ENCODE peak calls at places on chromosomes 4 and X, in five cellular contexts. Z is BJ, G is aorta, M is choroid plexus epithelial cell, P is transverse colon. K is an unnamed sample.

GRCh38 chr4:56426273-56426672 is 9.1 kb downstream of the PPAT start:
- DNase-seq in Z (no peak), G (no peak), M (no peak), P (no peak), K (no peak)

GRCh38 chr4:189117426-189117825 is 823.2 kb upstream of the FRG1 start:
- DNase-seq in Z (no peak), G (no peak), M (no peak), P (no peak), K (no peak)

GRCh38 chrX:151505796-151506195 is 57.7 kb upstream of the PASD1 start:
- DNase-seq in Z (no peak), G (no peak), M (peak; percentile 1), P (no peak), K (no peak)

GRCh38 chr4:122976111-122976510 is 53.7 kb upstream of the NUDT6 start:
- DNase-seq in Z (no peak), G (no peak), M (no peak), P (no peak), K (no peak)

GRCh38 chr4:90503677-90504076 is 376.5 kb downstream of the CCSER1 start:
- DNase-seq in Z (no peak), G (no peak), M (no peak), P (no peak), K (no peak)

GRCh38 chrX:43224496-43224895 is 431.6 kb upstream of the MAOA start:
- DNase-seq in Z (no peak), G (no peak), M (no peak), P (no peak), K (no peak)

GRCh38 chrX:17535229-17535628 is 160.2 kb downstream of the NHS start:
- DNase-seq in Z (no peak), G (no peak), M (peak; percentile 65), P (peak; percentile 31), K (no peak)

GRCh38 chrX:39769748-39770147 is 328.0 kb downstream of the BCOR start:
- DNase-seq in Z (no peak), G (no peak), M (no peak), P (no peak), K (no peak)

GRCh38 chrX:1443496-1444075 is 9.1 kb downstream of the ASMTL start:
- DNase-seq in Z (no peak), G (peak; percentile 35), M (no peak), P (no peak), K (no peak)

GRCh38 chrX:10744011-10744410 is 123.6 kb upstream of the MID1 start:
- DNase-seq in Z (no peak), G (no peak), M (no peak), P (no peak), K (no peak)

GRCh38 chr4:148854203-148854602 is 412.0 kb upstream of the NR3C2 start:
- DNase-seq in Z (no peak), G (no peak), M (no peak), P (no peak), K (no peak)

GRCh38 chrX:94831364-94831763 is 1157.4 kb downstream of the FAM133A start:
- DNase-seq in Z (no peak), G (no peak), M (peak; percentile 11), P (no peak), K (no peak)

GRCh38 chr4:177052211-177052725 is 257.4 kb upstream of the NEIL3 start:
- DNase-seq in Z (no peak), G (no peak), M (no peak), P (no peak), K (no peak)

GRCh38 chr4:143559757-143560147 is 46.2 kb downstream of the SMARCA5 start:
- DNase-seq in Z (no peak), G (no peak), M (no peak), P (no peak), K (no peak)

GRCh38 chr4:45946699-45947098 is 177.2 kb downstream of the GABRG1 start:
- DNase-seq in Z (no peak), G (no peak), M (no peak), P (no peak), K (no peak)

GRCh38 chr4:95124906-95125504 is 367.2 kb downstream of the BMPR1B start:
- DNase-seq in Z (no peak), G (no peak), M (peak; percentile 89), P (no peak), K (peak; percentile 45)

GRCh38 chr4:123555500-123556273 is 159.1 kb downstream of the SPRY1 start:
- DNase-seq in Z (peak; percentile 38), G (peak; percentile 92), M (peak; percentile 99), P (peak; percentile 93), K (peak; percentile 97)

GRCh38 chr4:54015421-54016065 is 48.9 kb downstream of the CHIC2 start:
- DNase-seq in Z (no peak), G (no peak), M (no peak), P (no peak), K (no peak)
- H3K4me3 ChIP-seq in Z (no peak overlapping the region), G (no peak overlapping the region), M (no peak overlapping the region), P (no peak overlapping the region), K (no peak overlapping the region)

GRCh38 chr4:151811403-151811802 is 50.6 kb upstream of the GATB start:
- DNase-seq in Z (no peak), G (no peak), M (peak; percentile 15), P (no peak), K (no peak)
- H3K4me3 ChIP-seq in Z (no peak overlapping the region), G (no peak overlapping the region), M (no peak overlapping the region), P (no peak overlapping the region), K (no peak overlapping the region)

DNA sequence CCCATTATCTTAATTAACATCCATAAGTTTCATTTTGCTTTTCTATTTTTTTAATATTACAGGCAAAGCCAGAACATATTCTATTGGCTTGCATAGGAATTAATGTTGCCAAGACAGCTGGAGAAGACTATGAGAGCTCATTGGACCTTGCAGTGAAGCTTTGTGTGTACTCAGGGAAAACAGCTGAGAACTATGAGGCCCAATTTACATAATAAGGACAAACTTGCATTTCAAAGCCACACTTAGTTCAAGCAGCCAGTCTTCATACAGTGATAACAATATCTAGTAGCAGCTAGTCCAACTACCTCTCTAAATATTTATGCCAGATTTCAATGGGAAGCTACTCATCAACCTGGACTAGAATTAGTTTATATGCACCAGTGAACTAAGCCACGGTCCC is 134.4 kb downstream of the DDX53 start:
- DNase-seq in Z (no peak), G (no peak), M (no peak), P (no peak), K (no peak)
- H3K4me3 ChIP-seq in Z (no peak overlapping the region), G (no peak overlapping the region), M (no peak overlapping the region), P (no peak overlapping the region), K (no peak overlapping the region)

GRCh38 chr4:4268753-4269152 is 20.7 kb upstream of the TMEM128 start:
- DNase-seq in Z (no peak), G (no peak), M (peak; percentile 40), P (no peak), K (no peak)
- H3K4me3 ChIP-seq in Z (no peak overlapping the region), G (no peak overlapping the region), M (no peak overlapping the region), P (no peak overlapping the region), K (no peak overlapping the region)

K was measured in skeletal muscle cell.